ENCODE peak calls at places on chromosomes 6 and 20, in six cellular contexts. J is stimulated activated naive B cell treated with anti-CD40 and anti-IgM and Interleukin-4, amounts not matched to agents 10 μg/mL and 1 μg/mL and 100 μg/mL, for 72 hours; Y is activated T-cell treated with anti-CD3 and anti-CD28 coated beads, Interleukin-2, amount 50 U/mL, for 48 hours; E is transverse colon; S is astrocyte; V is activated CD8-positive, alpha-beta memory T cell treated with anti-CD3 and anti-CD28 coated beads for 48 hours. B is an unnamed sample.

GRCh38 chr6:43488667-43489276 is 11.4 kb downstream of the TJAP1 start:
- DNase-seq in E (no peak), S (peak), Y (no peak), V (no peak), J (no peak), B (no peak)

GRCh38 chr20:61733891-61734732 is 331.6 kb downstream of the TAF4 start:
- DNase-seq in Y (no peak), J (no peak), V (no peak), E (no peak), S (no peak), B (no peak)

GRCh38 chr6:142387997-142388815 is 86.4 kb downstream of the ADGRG6 start:
- DNase-seq in Y (no peak), S (peak), J (no peak), V (no peak), E (no peak), B (no peak)

GRCh38 chr6:141290871-141291270 is 841.9 kb upstream of the GJE1 start:
- DNase-seq in V (no peak), E (no peak), J (no peak), S (no peak), Y (no peak), B (no peak)

GRCh38 chr20:58069796-58070663 is 158.4 kb downstream of the ANKRD60 start:
- DNase-seq in V (no peak), J (no peak), E (no peak), S (no peak), Y (no peak), B (no peak)

GRCh38 chr6:92779758-92780157 is 639.6 kb downstream of the EPHA7 start:
- DNase-seq in Y (no peak), S (peak), V (no peak), J (no peak), E (no peak), B (no peak)

GRCh38 chr6:100775667-100776066 is 105.5 kb downstream of the ASCC3 start:
- DNase-seq in Y (no peak), J (no peak), S (no peak), V (no peak), E (no peak), B (no peak)

GRCh38 chr6:157455731-157456523 is 74.9 kb downstream of the ZDHHC14 start:
- DNase-seq in E (no peak), V (no peak), J (no peak), Y (no peak), S (no peak), B (no peak)

GRCh38 chr6:151236668-151237401 is 2.9 kb upstream of the AKAP12 start:
- DNase-seq in E (no peak), Y (no peak), J (no peak), V (no peak), S (no peak), B (no peak)

GRCh38 chr6:106626485-106626884 is 2.8 kb downstream of the RTN4IP1 start:
- DNase-seq in Y (no peak), J (no peak), V (no peak), S (no peak), E (no peak), B (no peak)

GRCh38 chr6:153677522-153677921 is 361.5 kb upstream of the OPRM1 start:
- DNase-seq in S (no peak), V (no peak), J (no peak), Y (no peak), E (no peak), B (no peak)

GRCh38 chr6:29702519-29703103 is 20.6 kb upstream of the HLA-F start:
- DNase-seq in S (no peak), E (peak), V (peak), J (peak), Y (peak), B (no peak)

GRCh38 chr20:51354191-51354768 is 188.2 kb downstream of the NFATC2 start:
- DNase-seq in Y (no peak), V (no peak), S (peak), J (no peak), E (no peak), B (no peak)

B was measured in MM.1S.